ENCODE peak calls at places on chromosomes 3 and 15, in four cellular contexts. One of them, this sample, is unnamed.

GRCh38 chr3:137765310-137766033 is 1.4 kb downstream of the SOX14 start:
- DNase-seq in activated CD8-positive, alpha-beta T cell treated with anti-CD3 and anti-CD28 coated beads, Interleukin-2, amount 10 ng/mL, durations not matched to agents 7 days and 5 days: no peak
- DNase-seq in head of caudate nucleus: no peak
- DNase-seq in COR-L47: no peak
- DNase-seq in this sample: no peak

GRCh38 chr3:54120657-54121403 is 1.5 kb upstream of the CACNA2D3 start:
- DNase-seq in activated CD8-positive, alpha-beta T cell treated with anti-CD3 and anti-CD28 coated beads, Interleukin-2, amount 10 ng/mL, durations not matched to agents 7 days and 5 days: no peak
- DNase-seq in head of caudate nucleus: peak; percentile 41
- DNase-seq in COR-L47: no peak
- DNase-seq in this sample: no peak

GRCh38 chr3:124705552-124705951 is 24.7 kb upstream of the UMPS start:
- DNase-seq in activated CD8-positive, alpha-beta T cell treated with anti-CD3 and anti-CD28 coated beads, Interleukin-2, amount 10 ng/mL, durations not matched to agents 7 days and 5 days: no peak
- DNase-seq in head of caudate nucleus: no peak
- DNase-seq in COR-L47: no peak
- DNase-seq in this sample: no peak

GRCh38 chr3:130393594-130393993 is 48.1 kb downstream of the COL6A5 start:
- DNase-seq in activated CD8-positive, alpha-beta T cell treated with anti-CD3 and anti-CD28 coated beads, Interleukin-2, amount 10 ng/mL, durations not matched to agents 7 days and 5 days: no peak
- DNase-seq in head of caudate nucleus: no peak
- DNase-seq in COR-L47: no peak
- DNase-seq in this sample: no peak

GRCh38 chr3:15964605-15965061 is 166.9 kb upstream of the ANKRD28 start:
- DNase-seq in activated CD8-positive, alpha-beta T cell treated with anti-CD3 and anti-CD28 coated beads, Interleukin-2, amount 10 ng/mL, durations not matched to agents 7 days and 5 days: no peak
- DNase-seq in head of caudate nucleus: no peak
- DNase-seq in COR-L47: no peak
- DNase-seq in this sample: no peak

GRCh38 chr3:66703501-66703900 is 202.7 kb upstream of the LRIG1 start:
- DNase-seq in activated CD8-positive, alpha-beta T cell treated with anti-CD3 and anti-CD28 coated beads, Interleukin-2, amount 10 ng/mL, durations not matched to agents 7 days and 5 days: no peak
- DNase-seq in head of caudate nucleus: no peak
- DNase-seq in COR-L47: no peak
- DNase-seq in this sample: no peak

GRCh38 chr15:57923750-57924149 is 141.8 kb downstream of the ALDH1A2 start:
- DNase-seq in activated CD8-positive, alpha-beta T cell treated with anti-CD3 and anti-CD28 coated beads, Interleukin-2, amount 10 ng/mL, durations not matched to agents 7 days and 5 days: no peak
- DNase-seq in head of caudate nucleus: no peak
- DNase-seq in COR-L47: no peak
- DNase-seq in this sample: no peak

GRCh38 chr3:58260733-58261132 is 23.1 kb downstream of the ABHD6 start:
- DNase-seq in activated CD8-positive, alpha-beta T cell treated with anti-CD3 and anti-CD28 coated beads, Interleukin-2, amount 10 ng/mL, durations not matched to agents 7 days and 5 days: no peak
- DNase-seq in head of caudate nucleus: no peak
- DNase-seq in COR-L47: no peak
- DNase-seq in this sample: no peak

GRCh38 chr15:52529289-52529929 is 729 bp upstream of the MYO5A start:
- DNase-seq in activated CD8-positive, alpha-beta T cell treated with anti-CD3 and anti-CD28 coated beads, Interleukin-2, amount 10 ng/mL, durations not matched to agents 7 days and 5 days: peak; percentile 44
- DNase-seq in head of caudate nucleus: peak; percentile 49
- DNase-seq in COR-L47: no peak
- DNase-seq in this sample: no peak

GRCh38 chr15:55372701-55373440 is 35.3 kb downstream of the CCPG1 start:
- DNase-seq in activated CD8-positive, alpha-beta T cell treated with anti-CD3 and anti-CD28 coated beads, Interleukin-2, amount 10 ng/mL, durations not matched to agents 7 days and 5 days: no peak
- DNase-seq in head of caudate nucleus: no peak
- DNase-seq in COR-L47: no peak
- DNase-seq in this sample: no peak

GRCh38 chr3:113485161-113485609 is 29.8 kb downstream of the SPICE1 start:
- DNase-seq in activated CD8-positive, alpha-beta T cell treated with anti-CD3 and anti-CD28 coated beads, Interleukin-2, amount 10 ng/mL, durations not matched to agents 7 days and 5 days: peak; percentile 38
- DNase-seq in head of caudate nucleus: no peak
- DNase-seq in COR-L47: no peak
- DNase-seq in this sample: peak; percentile 31

GRCh38 chr3:10142707-10143560 is 1.4 kb downstream of the VHL start:
- DNase-seq in activated CD8-positive, alpha-beta T cell treated with anti-CD3 and anti-CD28 coated beads, Interleukin-2, amount 10 ng/mL, durations not matched to agents 7 days and 5 days: peak; percentile 31
- DNase-seq in head of caudate nucleus: no peak
- DNase-seq in COR-L47: no peak
- DNase-seq in this sample: no peak

GRCh38 chr3:114758828-114759709 is 388.0 kb downstream of the ZBTB20 start:
- DNase-seq in activated CD8-positive, alpha-beta T cell treated with anti-CD3 and anti-CD28 coated beads, Interleukin-2, amount 10 ng/mL, durations not matched to agents 7 days and 5 days: no peak
- DNase-seq in head of caudate nucleus: peak; percentile 7
- DNase-seq in COR-L47: no peak
- DNase-seq in this sample: no peak

GRCh38 chr3:48285675-48286074 is 44.8 kb downstream of the ZNF589 start:
- DNase-seq in activated CD8-positive, alpha-beta T cell treated with anti-CD3 and anti-CD28 coated beads, Interleukin-2, amount 10 ng/mL, durations not matched to agents 7 days and 5 days: no peak
- DNase-seq in head of caudate nucleus: no peak
- DNase-seq in COR-L47: no peak
- DNase-seq in this sample: no peak

GRCh38 chr3:143090486-143090885 is 29.1 kb upstream of the CHST2 start:
- DNase-seq in activated CD8-positive, alpha-beta T cell treated with anti-CD3 and anti-CD28 coated beads, Interleukin-2, amount 10 ng/mL, durations not matched to agents 7 days and 5 days: no peak
- DNase-seq in head of caudate nucleus: peak; percentile 35
- DNase-seq in COR-L47: no peak
- DNase-seq in this sample: no peak

GRCh38 chr3:38578551-38578950 is 70.9 kb downstream of the SCN5A start:
- DNase-seq in activated CD8-positive, alpha-beta T cell treated with anti-CD3 and anti-CD28 coated beads, Interleukin-2, amount 10 ng/mL, durations not matched to agents 7 days and 5 days: peak; percentile 5
- DNase-seq in head of caudate nucleus: no peak
- DNase-seq in COR-L47: no peak
- DNase-seq in this sample: no peak

GRCh38 chr3:43765417-43766030 is 74.8 kb downstream of the ABHD5 start:
- DNase-seq in activated CD8-positive, alpha-beta T cell treated with anti-CD3 and anti-CD28 coated beads, Interleukin-2, amount 10 ng/mL, durations not matched to agents 7 days and 5 days: no peak
- DNase-seq in head of caudate nucleus: no peak
- DNase-seq in COR-L47: no peak
- DNase-seq in this sample: no peak

GRCh38 chr3:135918600-135918999 is 46.9 kb upstream of the PPP2R3A start:
- DNase-seq in activated CD8-positive, alpha-beta T cell treated with anti-CD3 and anti-CD28 coated beads, Interleukin-2, amount 10 ng/mL, durations not matched to agents 7 days and 5 days: no peak
- DNase-seq in head of caudate nucleus: no peak
- DNase-seq in COR-L47: no peak
- DNase-seq in this sample: no peak

GRCh38 chr15:24823473-24823872 is 131.3 kb upstream of the SNRPN start:
- DNase-seq in activated CD8-positive, alpha-beta T cell treated with anti-CD3 and anti-CD28 coated beads, Interleukin-2, amount 10 ng/mL, durations not matched to agents 7 days and 5 days: no peak
- DNase-seq in head of caudate nucleus: peak; percentile 78
- DNase-seq in COR-L47: no peak
- DNase-seq in this sample: no peak

GRCh38 chr3:25235471-25235870 is 192.6 kb upstream of the RARB start:
- DNase-seq in activated CD8-positive, alpha-beta T cell treated with anti-CD3 and anti-CD28 coated beads, Interleukin-2, amount 10 ng/mL, durations not matched to agents 7 days and 5 days: no peak
- DNase-seq in head of caudate nucleus: no peak
- DNase-seq in COR-L47: no peak
- DNase-seq in this sample: no peak

GRCh38 chr3:31521468-31521867 is 11.3 kb upstream of the STT3B start:
- DNase-seq in activated CD8-positive, alpha-beta T cell treated with anti-CD3 and anti-CD28 coated beads, Interleukin-2, amount 10 ng/mL, durations not matched to agents 7 days and 5 days: no peak
- DNase-seq in head of caudate nucleus: no peak
- DNase-seq in COR-L47: no peak
- DNase-seq in this sample: no peak

GRCh38 chr3:160806686-160807085 is 50.7 kb downstream of the PPM1L start:
- DNase-seq in activated CD8-positive, alpha-beta T cell treated with anti-CD3 and anti-CD28 coated beads, Interleukin-2, amount 10 ng/mL, durations not matched to agents 7 days and 5 days: no peak
- DNase-seq in head of caudate nucleus: no peak
- DNase-seq in COR-L47: no peak
- DNase-seq in this sample: no peak

This sample was measured in activated effector memory CD4-positive, alpha-beta T cell treated with Interleukin-2 at 50 U/mL for 16 hours.